ENCODE peak calls at places on chromosomes 5 and 9, in four cellular contexts. One of them, this sample, is unnamed.

GRCh38 chr5:125559296-125559695 is 812.9 kb upstream of the ZNF608 start:
- DNase-seq in A549: peak; percentile 69
- DNase-seq in Calu3: peak; percentile 44
- DNase-seq in tibial nerve: no peak
- DNase-seq in this sample: no peak

GRCh38 chr5:87733918-87734317 is 321.2 kb upstream of the CCNH start:
- DNase-seq in Calu3: no peak
- DNase-seq in tibial nerve: no peak
- DNase-seq in A549: no peak
- DNase-seq in this sample: no peak

GRCh38 chr5:14148890-14149671 is 5.9 kb downstream of the TRIO start:
- DNase-seq in tibial nerve: no peak
- DNase-seq in Calu3: no peak
- DNase-seq in A549: no peak
- DNase-seq in this sample: no peak

GRCh38 chr5:169350016-169350415 is 49.1 kb upstream of the SLIT3 start:
- DNase-seq in Calu3: no peak
- DNase-seq in tibial nerve: no peak
- DNase-seq in A549: peak; percentile 89
- DNase-seq in this sample: peak; percentile 84

GRCh38 chr9:36971935-36972488 is 62.1 kb downstream of the PAX5 start:
- DNase-seq in A549: no peak
- DNase-seq in Calu3: no peak
- DNase-seq in tibial nerve: no peak
- DNase-seq in this sample: no peak

GRCh38 chr9:130234340-130235260 is 31.0 kb upstream of the HMCN2 start:
- DNase-seq in tibial nerve: no peak
- DNase-seq in Calu3: no peak
- DNase-seq in A549: no peak
- DNase-seq in this sample: no peak

GRCh38 chr5:145441228-145441627 is 393.9 kb downstream of the PRELID2 start:
- DNase-seq in Calu3: no peak
- DNase-seq in A549: no peak
- DNase-seq in tibial nerve: no peak
- DNase-seq in this sample: no peak

GRCh38 chr9:87771251-87772006 is 45.5 kb downstream of the CTSL start:
- DNase-seq in Calu3: peak; percentile 14
- DNase-seq in tibial nerve: no peak
- DNase-seq in A549: no peak
- DNase-seq in this sample: no peak

GRCh38 chr5:142222235-142222880 is 102.5 kb downstream of the SPRY4 start:
- DNase-seq in A549: no peak
- DNase-seq in Calu3: no peak
- DNase-seq in tibial nerve: no peak
- DNase-seq in this sample: no peak

GRCh38 chr5:56656816-56657740 is 158.3 kb upstream of the MAP3K1 start:
- DNase-seq in A549: no peak
- DNase-seq in Calu3: no peak
- DNase-seq in tibial nerve: no peak
- DNase-seq in this sample: peak; percentile 91

GRCh38 chr5:157998021-157998504 is 139.1 kb upstream of the CLINT1 start:
- DNase-seq in A549: no peak
- DNase-seq in Calu3: no peak
- DNase-seq in tibial nerve: no peak
- DNase-seq in this sample: no peak

GRCh38 chr9:94525396-94526035 is 29.4 kb upstream of the PCAT7 start:
- DNase-seq in tibial nerve: no peak
- DNase-seq in A549: no peak
- DNase-seq in Calu3: no peak
- DNase-seq in this sample: no peak

GRCh38 chr9:94526271-94526670 is 28.6 kb upstream of the PCAT7 start:
- DNase-seq in Calu3: no peak
- DNase-seq in tibial nerve: no peak
- DNase-seq in A549: no peak
- DNase-seq in this sample: no peak

GRCh38 chr9:94528886-94529285 is 26.0 kb upstream of the PCAT7 start:
- DNase-seq in A549: no peak
- DNase-seq in tibial nerve: no peak
- DNase-seq in Calu3: no peak
- DNase-seq in this sample: no peak

DNA sequence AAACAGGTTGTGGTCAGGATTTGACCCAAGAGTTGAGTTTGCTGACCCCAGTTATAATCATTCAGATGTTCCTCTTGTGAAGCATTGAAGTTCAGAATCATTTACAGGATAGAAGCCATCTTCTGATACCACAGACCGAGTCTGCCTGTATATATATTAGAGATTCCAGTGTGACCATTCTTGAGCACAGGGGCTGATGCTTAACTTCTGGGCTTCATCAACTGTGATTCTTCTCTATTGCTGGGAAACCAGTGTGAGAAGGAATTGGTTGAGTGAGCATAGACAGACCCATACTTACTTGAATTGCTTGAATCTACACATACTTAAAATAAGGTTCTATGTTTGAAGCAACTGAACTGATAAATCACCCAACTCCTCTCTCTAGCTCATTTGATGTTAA is 27.9 kb upstream of the PCAT7 start:
- DNase-seq in A549: no peak
- DNase-seq in tibial nerve: no peak
- DNase-seq in Calu3: no peak
- DNase-seq in this sample: no peak
- TF ChIP-seq CTCF in A549: no peak
- TF ChIP-seq CTCF in tibial nerve: no peak
- TF ChIP-seq CTCF in Calu3: no peak
- TF ChIP-seq CTCF in this sample: no peak

GRCh38 chr5:58466939-58467338 is 7.1 kb upstream of the PLK2 start:
- DNase-seq in A549: peak; percentile 70
- DNase-seq in Calu3: peak; percentile 45
- DNase-seq in tibial nerve: no peak
- DNase-seq in this sample: no peak
- TF ChIP-seq CTCF in A549: no peak
- TF ChIP-seq CTCF in Calu3: no peak
- TF ChIP-seq CTCF in tibial nerve: no peak
- TF ChIP-seq CTCF in this sample: no peak

GRCh38 chr5:7683753-7684152 is 167.2 kb downstream of the CFAP90 start:
- DNase-seq in A549: no peak
- DNase-seq in tibial nerve: no peak
- DNase-seq in Calu3: no peak
- DNase-seq in this sample: no peak
- TF ChIP-seq CTCF in A549: no peak
- TF ChIP-seq CTCF in tibial nerve: no peak
- TF ChIP-seq CTCF in Calu3: no peak
- TF ChIP-seq CTCF in this sample: no peak

GRCh38 chr5:37774912-37775483 is 64.8 kb downstream of the GDNF start:
- DNase-seq in A549: peak; percentile 56
- DNase-seq in Calu3: peak; percentile 19
- DNase-seq in tibial nerve: no peak
- DNase-seq in this sample: no peak
- TF ChIP-seq CTCF in A549: peak; percentile 26
- TF ChIP-seq CTCF in Calu3: peak; percentile 38
- TF ChIP-seq CTCF in tibial nerve: no peak
- TF ChIP-seq CTCF in this sample: peak; percentile 92

GRCh38 chr9:9003184-9003583 is 1203.6 kb upstream of the DMAC1 start:
- DNase-seq in Calu3: peak; percentile 11
- DNase-seq in tibial nerve: no peak
- DNase-seq in A549: peak; percentile 3
- DNase-seq in this sample: no peak
- TF ChIP-seq CTCF in Calu3: no peak
- TF ChIP-seq CTCF in tibial nerve: no peak
- TF ChIP-seq CTCF in A549: no peak
- TF ChIP-seq CTCF in this sample: no peak

GRCh38 chr5:39461007-39461682 is 36.4 kb upstream of the DAB2 start:
- DNase-seq in tibial nerve: no peak
- DNase-seq in Calu3: no peak
- DNase-seq in A549: no peak
- DNase-seq in this sample: no peak

GRCh38 chr5:39464096-39464495 is 39.3 kb upstream of the DAB2 start:
- DNase-seq in A549: no peak
- DNase-seq in Calu3: no peak
- DNase-seq in tibial nerve: no peak
- DNase-seq in this sample: no peak

GRCh38 chr5:39462211-39462610 is 37.4 kb upstream of the DAB2 start:
- DNase-seq in tibial nerve: no peak
- DNase-seq in Calu3: no peak
- DNase-seq in A549: no peak
- DNase-seq in this sample: no peak

GRCh38 chr5:39455645-39456044 is 30.9 kb upstream of the DAB2 start:
- DNase-seq in tibial nerve: no peak
- DNase-seq in A549: no peak
- DNase-seq in Calu3: no peak
- DNase-seq in this sample: no peak

DNA sequence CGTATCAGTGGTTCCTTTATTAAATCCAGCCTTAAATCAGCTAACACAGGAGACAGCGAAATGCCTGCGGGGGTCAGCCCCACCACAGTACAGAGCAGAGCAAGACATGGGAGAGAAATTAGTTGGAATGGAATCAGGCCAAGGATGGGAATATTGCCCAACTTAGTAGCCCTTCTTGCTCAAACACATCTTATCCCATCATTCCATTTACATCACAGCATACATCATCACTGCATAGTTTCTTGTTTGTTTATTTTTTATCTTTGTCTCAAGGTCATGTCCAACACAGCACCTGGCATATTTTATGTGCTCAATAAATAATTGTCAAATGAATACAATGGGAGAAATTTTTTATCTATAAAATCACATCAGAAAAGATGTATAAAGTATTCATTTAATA is 34.3 kb upstream of the DAB2 start:
- DNase-seq in Calu3: no peak
- DNase-seq in tibial nerve: no peak
- DNase-seq in A549: peak; percentile 60
- DNase-seq in this sample: no peak
- TF ChIP-seq CTCF in Calu3: no peak
- TF ChIP-seq CTCF in tibial nerve: no peak
- TF ChIP-seq CTCF in A549: no peak
- TF ChIP-seq CTCF in this sample: no peak

GRCh38 chr5:178793156-178793555 is 62.7 kb upstream of the ZNF354A start:
- DNase-seq in Calu3: no peak
- DNase-seq in A549: peak; percentile 28
- DNase-seq in tibial nerve: no peak
- DNase-seq in this sample: no peak

GRCh38 chr5:178788381-178789085 is 58.1 kb upstream of the ZNF354A start:
- DNase-seq in A549: no peak
- DNase-seq in Calu3: no peak
- DNase-seq in tibial nerve: no peak
- DNase-seq in this sample: no peak

GRCh38 chr5:178787889-178788288 is 57.4 kb upstream of the ZNF354A start:
- DNase-seq in tibial nerve: no peak
- DNase-seq in Calu3: no peak
- DNase-seq in A549: no peak
- DNase-seq in this sample: no peak

GRCh38 chr5:178791976-178792375 is 61.5 kb upstream of the ZNF354A start:
- DNase-seq in tibial nerve: peak; percentile 1
- DNase-seq in A549: no peak
- DNase-seq in Calu3: no peak
- DNase-seq in this sample: no peak

DNA sequence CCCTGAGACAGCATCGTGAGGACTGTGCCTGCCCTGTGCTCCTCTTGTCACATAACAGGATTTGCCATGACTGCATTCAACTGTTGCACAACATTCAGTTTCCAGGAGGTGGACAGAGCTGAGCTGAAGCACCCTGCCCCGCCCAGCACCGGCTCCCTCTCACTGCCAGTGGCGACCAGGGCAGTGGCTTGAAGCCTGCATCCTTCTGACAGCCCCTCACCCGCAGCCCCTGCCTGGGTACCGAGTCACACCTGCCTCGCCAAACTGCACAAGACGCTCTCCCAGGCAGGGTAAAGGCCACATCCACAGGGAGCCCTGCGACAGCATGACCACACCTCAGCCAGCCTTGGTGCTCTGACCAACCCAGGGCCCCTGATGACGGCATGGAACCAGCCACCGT is 59.9 kb upstream of the ZNF354A start:
- DNase-seq in Calu3: no peak
- DNase-seq in A549: no peak
- DNase-seq in tibial nerve: peak; percentile 5
- DNase-seq in this sample: peak; percentile 63
- TF ChIP-seq CTCF in Calu3: no peak
- TF ChIP-seq CTCF in A549: no peak
- TF ChIP-seq CTCF in tibial nerve: no peak
- TF ChIP-seq CTCF in this sample: no peak

DNA sequence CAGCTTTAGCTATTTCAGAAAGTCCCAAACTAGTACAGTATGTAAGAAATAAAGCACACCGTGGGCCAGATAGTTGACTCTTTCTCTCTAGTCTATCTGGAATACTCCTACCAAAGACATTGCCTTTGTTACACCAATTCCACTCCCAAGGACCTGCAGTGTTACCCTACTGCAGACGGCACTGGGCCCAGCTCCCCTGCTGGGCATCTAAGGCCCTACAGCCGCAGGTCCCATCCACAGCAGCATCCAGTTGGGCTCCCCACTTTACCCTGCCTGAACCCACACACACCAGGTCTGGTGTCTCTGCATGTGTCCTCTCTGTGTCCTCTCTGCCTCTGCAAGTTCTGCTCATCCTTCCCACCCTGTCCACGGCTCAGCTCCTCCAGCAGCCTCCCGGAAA is 22.5 kb downstream of the TNIP1 start:
- DNase-seq in tibial nerve: no peak
- DNase-seq in A549: no peak
- DNase-seq in Calu3: no peak
- DNase-seq in this sample: no peak
- TF ChIP-seq CTCF in tibial nerve: no peak
- TF ChIP-seq CTCF in A549: no peak
- TF ChIP-seq CTCF in Calu3: peak; percentile 18
- TF ChIP-seq CTCF in this sample: no peak

DNA sequence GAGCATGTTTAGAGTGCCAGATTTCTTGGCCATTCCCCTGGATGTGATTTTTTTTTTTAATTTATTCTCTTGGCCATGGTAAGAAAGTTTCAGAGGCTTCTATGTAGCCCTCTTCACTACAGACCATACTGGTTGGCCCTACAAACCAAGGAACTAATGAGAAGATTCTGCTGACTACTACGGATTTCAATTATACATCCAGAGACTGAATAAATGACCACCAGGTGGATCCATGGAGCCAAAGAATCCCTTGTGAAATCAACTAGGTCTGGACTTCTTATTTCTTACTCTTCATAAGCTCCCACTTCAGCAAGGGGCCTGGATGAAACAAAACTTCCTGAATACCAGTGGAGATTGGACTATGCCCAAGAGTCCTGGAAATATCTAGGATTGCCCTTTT is 27.6 kb downstream of the ZNF622 start:
- DNase-seq in A549: peak; percentile 27
- DNase-seq in Calu3: no peak
- DNase-seq in tibial nerve: no peak
- DNase-seq in this sample: no peak
- TF ChIP-seq CTCF in A549: peak; percentile 24
- TF ChIP-seq CTCF in Calu3: no peak
- TF ChIP-seq CTCF in tibial nerve: no peak
- TF ChIP-seq CTCF in this sample: peak; percentile 55